ENCODE peak calls at places on chromosomes 6 and 20, in ten cellular contexts. One of them, this sample, is unnamed.

GRCh38 chr20:57941121-57941522 is 231.3 kb upstream of the PMEPA1 start:
- DNase-seq in CD8-positive, alpha-beta T cell: no peak
- DNase-seq in stimulated activated CD4-positive, alpha-beta T cell treated with anti-CD3 and anti-CD28 coated beads, Interleukin-4, amount 100 ng/mL, for 24 hours: no peak
- DNase-seq in effector CD4-positive, alpha-beta T cell: no peak
- DNase-seq in activated effector memory CD4-positive, alpha-beta T cell treated with anti-CD3 and anti-CD28 coated beads, Interleukin-2, amount 50 U/mL, for 16 hours: no peak
- DNase-seq in head of caudate nucleus: no peak
- DNase-seq in substantia nigra: no peak
- DNase-seq in cardiac fibroblast: no peak
- DNase-seq in activated CD4-positive, alpha-beta T cell treated with anti-CD3 and anti-CD28 coated beads for 4 hours: no peak
- DNase-seq in activated T-cell treated with anti-CD3 and anti-CD28 coated beads for 4 hours: no peak
- DNase-seq in this sample: no peak

GRCh38 chr6:36962874-36963273 is 8.3 kb downstream of the PI16 start:
- DNase-seq in substantia nigra: peak; percentile 32
- DNase-seq in CD8-positive, alpha-beta T cell: peak; percentile 73
- DNase-seq in head of caudate nucleus: peak; percentile 77
- DNase-seq in stimulated activated CD4-positive, alpha-beta T cell treated with anti-CD3 and anti-CD28 coated beads, Interleukin-4, amount 100 ng/mL, for 24 hours: peak; percentile 78
- DNase-seq in activated CD4-positive, alpha-beta T cell treated with anti-CD3 and anti-CD28 coated beads for 4 hours: peak; percentile 69
- DNase-seq in effector CD4-positive, alpha-beta T cell: peak; percentile 70
- DNase-seq in activated T-cell treated with anti-CD3 and anti-CD28 coated beads for 4 hours: peak; percentile 62
- DNase-seq in activated effector memory CD4-positive, alpha-beta T cell treated with anti-CD3 and anti-CD28 coated beads, Interleukin-2, amount 50 U/mL, for 16 hours: peak; percentile 92
- DNase-seq in cardiac fibroblast: peak; percentile 56
- DNase-seq in this sample: peak; percentile 63

GRCh38 chr20:47318027-47318595 is 38.4 kb downstream of the ZMYND8 start:
- DNase-seq in substantia nigra: no peak
- DNase-seq in effector CD4-positive, alpha-beta T cell: no peak
- DNase-seq in activated T-cell treated with anti-CD3 and anti-CD28 coated beads for 4 hours: no peak
- DNase-seq in head of caudate nucleus: no peak
- DNase-seq in activated CD4-positive, alpha-beta T cell treated with anti-CD3 and anti-CD28 coated beads for 4 hours: no peak
- DNase-seq in activated effector memory CD4-positive, alpha-beta T cell treated with anti-CD3 and anti-CD28 coated beads, Interleukin-2, amount 50 U/mL, for 16 hours: no peak
- DNase-seq in stimulated activated CD4-positive, alpha-beta T cell treated with anti-CD3 and anti-CD28 coated beads, Interleukin-4, amount 100 ng/mL, for 24 hours: no peak
- DNase-seq in CD8-positive, alpha-beta T cell: no peak
- DNase-seq in cardiac fibroblast: peak; percentile 95
- DNase-seq in this sample: no peak

GRCh38 chr6:15351631-15352030 is 105.8 kb downstream of the JARID2 start:
- DNase-seq in CD8-positive, alpha-beta T cell: no peak
- DNase-seq in activated effector memory CD4-positive, alpha-beta T cell treated with anti-CD3 and anti-CD28 coated beads, Interleukin-2, amount 50 U/mL, for 16 hours: no peak
- DNase-seq in substantia nigra: no peak
- DNase-seq in activated CD4-positive, alpha-beta T cell treated with anti-CD3 and anti-CD28 coated beads for 4 hours: no peak
- DNase-seq in effector CD4-positive, alpha-beta T cell: no peak
- DNase-seq in activated T-cell treated with anti-CD3 and anti-CD28 coated beads for 4 hours: no peak
- DNase-seq in stimulated activated CD4-positive, alpha-beta T cell treated with anti-CD3 and anti-CD28 coated beads, Interleukin-4, amount 100 ng/mL, for 24 hours: no peak
- DNase-seq in head of caudate nucleus: no peak
- DNase-seq in cardiac fibroblast: peak; percentile 88
- DNase-seq in this sample: no peak

GRCh38 chr20:31606928-31607639 is 2.0 kb downstream of the ID1 start:
- DNase-seq in activated T-cell treated with anti-CD3 and anti-CD28 coated beads for 4 hours: no peak
- DNase-seq in activated CD4-positive, alpha-beta T cell treated with anti-CD3 and anti-CD28 coated beads for 4 hours: no peak
- DNase-seq in CD8-positive, alpha-beta T cell: no peak
- DNase-seq in cardiac fibroblast: peak; percentile 59
- DNase-seq in activated effector memory CD4-positive, alpha-beta T cell treated with anti-CD3 and anti-CD28 coated beads, Interleukin-2, amount 50 U/mL, for 16 hours: no peak
- DNase-seq in effector CD4-positive, alpha-beta T cell: no peak
- DNase-seq in stimulated activated CD4-positive, alpha-beta T cell treated with anti-CD3 and anti-CD28 coated beads, Interleukin-4, amount 100 ng/mL, for 24 hours: no peak
- DNase-seq in head of caudate nucleus: no peak
- DNase-seq in substantia nigra: no peak
- DNase-seq in this sample: no peak

GRCh38 chr6:36487698-36488097 is 44.9 kb downstream of the KCTD20 start:
- DNase-seq in head of caudate nucleus: no peak
- DNase-seq in cardiac fibroblast: no peak
- DNase-seq in substantia nigra: no peak
- DNase-seq in activated CD4-positive, alpha-beta T cell treated with anti-CD3 and anti-CD28 coated beads for 4 hours: no peak
- DNase-seq in stimulated activated CD4-positive, alpha-beta T cell treated with anti-CD3 and anti-CD28 coated beads, Interleukin-4, amount 100 ng/mL, for 24 hours: no peak
- DNase-seq in activated T-cell treated with anti-CD3 and anti-CD28 coated beads for 4 hours: no peak
- DNase-seq in CD8-positive, alpha-beta T cell: no peak
- DNase-seq in activated effector memory CD4-positive, alpha-beta T cell treated with anti-CD3 and anti-CD28 coated beads, Interleukin-2, amount 50 U/mL, for 16 hours: no peak
- DNase-seq in effector CD4-positive, alpha-beta T cell: no peak
- DNase-seq in this sample: no peak

GRCh38 chr6:113375950-113376846 is 480.9 kb upstream of the MARCKS start:
- DNase-seq in activated effector memory CD4-positive, alpha-beta T cell treated with anti-CD3 and anti-CD28 coated beads, Interleukin-2, amount 50 U/mL, for 16 hours: no peak
- DNase-seq in stimulated activated CD4-positive, alpha-beta T cell treated with anti-CD3 and anti-CD28 coated beads, Interleukin-4, amount 100 ng/mL, for 24 hours: no peak
- DNase-seq in activated T-cell treated with anti-CD3 and anti-CD28 coated beads for 4 hours: no peak
- DNase-seq in effector CD4-positive, alpha-beta T cell: no peak
- DNase-seq in CD8-positive, alpha-beta T cell: no peak
- DNase-seq in cardiac fibroblast: peak; percentile 86
- DNase-seq in activated CD4-positive, alpha-beta T cell treated with anti-CD3 and anti-CD28 coated beads for 4 hours: no peak
- DNase-seq in head of caudate nucleus: no peak
- DNase-seq in substantia nigra: no peak
- DNase-seq in this sample: no peak

GRCh38 chr6:111530777-111531176 is 47.8 kb upstream of the REV3L start:
- DNase-seq in activated CD4-positive, alpha-beta T cell treated with anti-CD3 and anti-CD28 coated beads for 4 hours: no peak
- DNase-seq in substantia nigra: no peak
- DNase-seq in head of caudate nucleus: no peak
- DNase-seq in activated effector memory CD4-positive, alpha-beta T cell treated with anti-CD3 and anti-CD28 coated beads, Interleukin-2, amount 50 U/mL, for 16 hours: no peak
- DNase-seq in effector CD4-positive, alpha-beta T cell: no peak
- DNase-seq in cardiac fibroblast: no peak
- DNase-seq in CD8-positive, alpha-beta T cell: no peak
- DNase-seq in stimulated activated CD4-positive, alpha-beta T cell treated with anti-CD3 and anti-CD28 coated beads, Interleukin-4, amount 100 ng/mL, for 24 hours: no peak
- DNase-seq in activated T-cell treated with anti-CD3 and anti-CD28 coated beads for 4 hours: no peak
- DNase-seq in this sample: no peak

GRCh38 chr20:1509237-1509636 is 18.0 kb upstream of the SIRPB2 start:
- DNase-seq in activated T-cell treated with anti-CD3 and anti-CD28 coated beads for 4 hours: peak; percentile 4
- DNase-seq in stimulated activated CD4-positive, alpha-beta T cell treated with anti-CD3 and anti-CD28 coated beads, Interleukin-4, amount 100 ng/mL, for 24 hours: peak; percentile 30
- DNase-seq in effector CD4-positive, alpha-beta T cell: no peak
- DNase-seq in cardiac fibroblast: peak; percentile 56
- DNase-seq in substantia nigra: no peak
- DNase-seq in activated effector memory CD4-positive, alpha-beta T cell treated with anti-CD3 and anti-CD28 coated beads, Interleukin-2, amount 50 U/mL, for 16 hours: no peak
- DNase-seq in head of caudate nucleus: peak; percentile 34
- DNase-seq in activated CD4-positive, alpha-beta T cell treated with anti-CD3 and anti-CD28 coated beads for 4 hours: peak; percentile 7
- DNase-seq in CD8-positive, alpha-beta T cell: peak; percentile 38
- DNase-seq in this sample: no peak

GRCh38 chr6:108638993-108639392 is 78.3 kb downstream of the FOXO3 start:
- DNase-seq in stimulated activated CD4-positive, alpha-beta T cell treated with anti-CD3 and anti-CD28 coated beads, Interleukin-4, amount 100 ng/mL, for 24 hours: no peak
- DNase-seq in activated effector memory CD4-positive, alpha-beta T cell treated with anti-CD3 and anti-CD28 coated beads, Interleukin-2, amount 50 U/mL, for 16 hours: no peak
- DNase-seq in activated CD4-positive, alpha-beta T cell treated with anti-CD3 and anti-CD28 coated beads for 4 hours: no peak
- DNase-seq in CD8-positive, alpha-beta T cell: no peak
- DNase-seq in head of caudate nucleus: no peak
- DNase-seq in activated T-cell treated with anti-CD3 and anti-CD28 coated beads for 4 hours: no peak
- DNase-seq in substantia nigra: no peak
- DNase-seq in cardiac fibroblast: no peak
- DNase-seq in effector CD4-positive, alpha-beta T cell: no peak
- DNase-seq in this sample: no peak